ENCODE peak calls at places on chromosomes 16 and 17, in six cellular contexts. One of them, this sample, is unnamed. For H3K4me1 and H3K36me3, the result is how much of the 10 kb centered on the place peaks cover.

GRCh38 chr17:43714338-43715149 is 44.0 kb downstream of the SOST start:
- DNase-seq in tibial artery: no peak
- DNase-seq in transverse colon: no peak
- DNase-seq in CD4-positive, alpha-beta memory T cell: no peak
- DNase-seq in cardiac muscle cell: no peak
- DNase-seq in DND-41: no peak
- DNase-seq in this sample: no peak

GRCh38 chr17:8275421-8276290 is 12.8 kb upstream of the RANGRF start:
- DNase-seq in tibial artery: no peak
- DNase-seq in transverse colon: no peak
- DNase-seq in CD4-positive, alpha-beta memory T cell: no peak
- DNase-seq in cardiac muscle cell: no peak
- DNase-seq in DND-41: no peak
- DNase-seq in this sample: no peak

GRCh38 chr16:78303946-78304345 is 204.5 kb downstream of the WWOX start:
- DNase-seq in tibial artery: no peak
- DNase-seq in transverse colon: no peak
- DNase-seq in CD4-positive, alpha-beta memory T cell: no peak
- DNase-seq in cardiac muscle cell: no peak
- DNase-seq in DND-41: no peak
- DNase-seq in this sample: no peak

GRCh38 chr16:64051826-64052225 is 1070.0 kb downstream of the CDH11 start:
- DNase-seq in tibial artery: no peak
- DNase-seq in transverse colon: no peak
- DNase-seq in CD4-positive, alpha-beta memory T cell: no peak
- DNase-seq in cardiac muscle cell: peak
- DNase-seq in DND-41: no peak
- DNase-seq in this sample: no peak

GRCh38 chr17:41178341-41178740 is 320 bp upstream of the KRTAP4-2 start:
- DNase-seq in tibial artery: no peak
- DNase-seq in transverse colon: no peak
- DNase-seq in CD4-positive, alpha-beta memory T cell: no peak
- DNase-seq in cardiac muscle cell: no peak
- DNase-seq in DND-41: no peak
- DNase-seq in this sample: no peak

GRCh38 chr17:63446981-63447687 is 1.0 kb upstream of the CYB561 start:
- DNase-seq in tibial artery: no peak
- DNase-seq in transverse colon: peak
- DNase-seq in CD4-positive, alpha-beta memory T cell: peak
- DNase-seq in cardiac muscle cell: no peak
- DNase-seq in DND-41: peak
- DNase-seq in this sample: peak

GRCh38 chr17:40070895-40071719 is 8.3 kb downstream of the THRA start:
- DNase-seq in tibial artery: peak
- DNase-seq in transverse colon: peak
- DNase-seq in CD4-positive, alpha-beta memory T cell: no peak
- DNase-seq in cardiac muscle cell: no peak
- DNase-seq in DND-41: no peak
- DNase-seq in this sample: no peak

GRCh38 chr17:42266918-42267766 is 9.0 kb downstream of the STAT5B start:
- DNase-seq in tibial artery: no peak
- DNase-seq in transverse colon: no peak
- DNase-seq in CD4-positive, alpha-beta memory T cell: peak
- DNase-seq in cardiac muscle cell: no peak
- DNase-seq in DND-41: no peak
- DNase-seq in this sample: no peak

GRCh38 chr17:8287651-8288335 is 677 bp upstream of the RANGRF start:
- DNase-seq in tibial artery: no peak
- DNase-seq in transverse colon: no peak
- DNase-seq in CD4-positive, alpha-beta memory T cell: no peak
- DNase-seq in cardiac muscle cell: no peak
- DNase-seq in DND-41: no peak
- DNase-seq in this sample: no peak

GRCh38 chr17:62648247-62648953 is 20.9 kb downstream of the MRC2 start:
- DNase-seq in tibial artery: peak
- DNase-seq in transverse colon: no peak
- DNase-seq in CD4-positive, alpha-beta memory T cell: no peak
- DNase-seq in cardiac muscle cell: no peak
- DNase-seq in DND-41: no peak
- DNase-seq in this sample: no peak

GRCh38 chr17:79001190-79002020 is 8.2 kb downstream of the CANT1 start:
- DNase-seq in tibial artery: peak
- DNase-seq in transverse colon: no peak
- DNase-seq in CD4-positive, alpha-beta memory T cell: no peak
- DNase-seq in cardiac muscle cell: no peak
- DNase-seq in DND-41: no peak
- DNase-seq in this sample: no peak

GRCh38 chr17:29059281-29059680 is 16.3 kb downstream of the PIPOX start:
- DNase-seq in tibial artery: no peak
- DNase-seq in transverse colon: no peak
- DNase-seq in CD4-positive, alpha-beta memory T cell: no peak
- DNase-seq in cardiac muscle cell: no peak
- DNase-seq in DND-41: no peak
- DNase-seq in this sample: no peak

GRCh38 chr16:65178151-65178550 is 56.3 kb upstream of the CDH11 start:
- DNase-seq in tibial artery: no peak
- DNase-seq in transverse colon: no peak
- DNase-seq in CD4-positive, alpha-beta memory T cell: no peak
- DNase-seq in cardiac muscle cell: no peak
- DNase-seq in DND-41: no peak
- DNase-seq in this sample: no peak

GRCh38 chr16:69057400-69058378 is 47.8 kb upstream of the HAS3 start:
- DNase-seq in tibial artery: no peak
- DNase-seq in transverse colon: no peak
- DNase-seq in CD4-positive, alpha-beta memory T cell: no peak
- DNase-seq in cardiac muscle cell: no peak
- DNase-seq in DND-41: no peak
- DNase-seq in this sample: no peak

GRCh38 chr16:50276128-50276444 is 9.7 kb downstream of the ADCY7 start:
- DNase-seq in tibial artery: no peak
- DNase-seq in transverse colon: no peak
- DNase-seq in CD4-positive, alpha-beta memory T cell: peak
- DNase-seq in cardiac muscle cell: no peak
- DNase-seq in DND-41: no peak
- DNase-seq in this sample: no peak

GRCh38 chr17:273994-274832 is 78.4 kb downstream of the RPH3AL start:
- DNase-seq in tibial artery: peak
- DNase-seq in transverse colon: no peak
- DNase-seq in CD4-positive, alpha-beta memory T cell: no peak
- DNase-seq in cardiac muscle cell: no peak
- DNase-seq in DND-41: no peak
- DNase-seq in this sample: no peak

GRCh38 chr16:68074850-68075249 is 10.3 kb upstream of the NFATC3 start:
- DNase-seq in tibial artery: no peak
- DNase-seq in transverse colon: peak
- DNase-seq in CD4-positive, alpha-beta memory T cell: peak
- DNase-seq in cardiac muscle cell: no peak
- DNase-seq in DND-41: peak
- DNase-seq in this sample: no peak

GRCh38 chr16:86709103-86709502 is 130.8 kb downstream of the FOXL1 start:
- DNase-seq in tibial artery: no peak
- DNase-seq in transverse colon: no peak
- DNase-seq in CD4-positive, alpha-beta memory T cell: no peak
- DNase-seq in cardiac muscle cell: no peak
- DNase-seq in DND-41: no peak
- DNase-seq in this sample: no peak

GRCh38 chr16:20073203-20074088 is at the start of gene GPR139:
- DNase-seq in tibial artery: no peak
- DNase-seq in transverse colon: no peak
- DNase-seq in CD4-positive, alpha-beta memory T cell: no peak
- DNase-seq in cardiac muscle cell: peak
- DNase-seq in DND-41: no peak
- DNase-seq in this sample: no peak

GRCh38 chr16:55478827-55479559 is at the start of gene MMP2:
- DNase-seq in tibial artery: peak
- DNase-seq in transverse colon: peak
- DNase-seq in CD4-positive, alpha-beta memory T cell: no peak
- DNase-seq in cardiac muscle cell: peak
- DNase-seq in DND-41: no peak
- DNase-seq in this sample: no peak

GRCh38 chr17:10022416-10022815 is 117.3 kb upstream of the RCVRN start:
- DNase-seq in tibial artery: no peak
- DNase-seq in transverse colon: no peak
- DNase-seq in CD4-positive, alpha-beta memory T cell: no peak
- DNase-seq in cardiac muscle cell: no peak
- DNase-seq in DND-41: no peak
- DNase-seq in this sample: no peak

GRCh38 chr17:27466376-27466747 is 10.1 kb downstream of the KSR1 start:
- DNase-seq in tibial artery: no peak
- DNase-seq in transverse colon: no peak
- DNase-seq in CD4-positive, alpha-beta memory T cell: no peak
- DNase-seq in cardiac muscle cell: no peak
- DNase-seq in DND-41: no peak
- DNase-seq in this sample: no peak

GRCh38 chr17:55430531-55431228 is 9.0 kb upstream of the MMD start:
- DNase-seq in tibial artery: no peak
- DNase-seq in transverse colon: no peak
- DNase-seq in CD4-positive, alpha-beta memory T cell: no peak
- DNase-seq in cardiac muscle cell: peak
- DNase-seq in DND-41: no peak
- DNase-seq in this sample: no peak

GRCh38 chr16:10675861-10676260 is 18.9 kb downstream of the TEKT5 start:
- DNase-seq in tibial artery: peak
- DNase-seq in transverse colon: no peak
- DNase-seq in CD4-positive, alpha-beta memory T cell: no peak
- DNase-seq in cardiac muscle cell: no peak
- DNase-seq in DND-41: no peak
- DNase-seq in this sample: no peak

GRCh38 chr16:69479806-69480205 is 55.4 kb downstream of the CYB5B start:
- DNase-seq in tibial artery: no peak
- DNase-seq in transverse colon: no peak
- DNase-seq in CD4-positive, alpha-beta memory T cell: no peak
- DNase-seq in cardiac muscle cell: no peak
- DNase-seq in DND-41: no peak
- DNase-seq in this sample: no peak

GRCh38 chr17:82356845-82357355 is 2.1 kb upstream of the TEX19 start:
- DNase-seq in tibial artery: no peak
- DNase-seq in transverse colon: peak
- DNase-seq in CD4-positive, alpha-beta memory T cell: no peak
- DNase-seq in cardiac muscle cell: peak
- DNase-seq in DND-41: no peak
- DNase-seq in this sample: no peak

GRCh38 chr16:80932725-80933124 is 74.0 kb downstream of the CMC2 start:
- DNase-seq in tibial artery: peak
- DNase-seq in transverse colon: peak
- DNase-seq in CD4-positive, alpha-beta memory T cell: no peak
- DNase-seq in cardiac muscle cell: no peak
- DNase-seq in DND-41: no peak
- DNase-seq in this sample: no peak

GRCh38 chr16:89084814-89085612 is 8.6 kb upstream of the ACSF3 start:
- DNase-seq in tibial artery: no peak
- DNase-seq in transverse colon: no peak
- DNase-seq in CD4-positive, alpha-beta memory T cell: peak
- DNase-seq in cardiac muscle cell: no peak
- DNase-seq in DND-41: no peak
- DNase-seq in this sample: no peak

GRCh38 chr17:29789186-29790170 is 140.6 kb downstream of the SSH2 start:
- DNase-seq in tibial artery: no peak
- DNase-seq in transverse colon: no peak
- DNase-seq in CD4-positive, alpha-beta memory T cell: no peak
- DNase-seq in cardiac muscle cell: no peak
- DNase-seq in DND-41: no peak
- DNase-seq in this sample: no peak

GRCh38 chr17:35603674-35604073 is 16.6 kb downstream of the AP2B1 start:
- DNase-seq in tibial artery: no peak
- DNase-seq in transverse colon: no peak
- DNase-seq in CD4-positive, alpha-beta memory T cell: no peak
- DNase-seq in cardiac muscle cell: no peak
- DNase-seq in DND-41: no peak
- DNase-seq in this sample: no peak
- H3K4me1 ChIP-seq in tibial artery: under half
- H3K4me1 ChIP-seq in transverse colon: under half
- H3K4me1 ChIP-seq in CD4-positive, alpha-beta memory T cell: under half
- H3K4me1 ChIP-seq in cardiac muscle cell: under half
- H3K4me1 ChIP-seq in DND-41: under half
- H3K4me1 ChIP-seq in this sample: under half

GRCh38 chr17:57276621-57277020 is 20.3 kb downstream of the MSI2 start:
- DNase-seq in tibial artery: no peak
- DNase-seq in transverse colon: no peak
- DNase-seq in CD4-positive, alpha-beta memory T cell: no peak
- DNase-seq in cardiac muscle cell: no peak
- DNase-seq in DND-41: no peak
- DNase-seq in this sample: no peak

GRCh38 chr17:57277923-57278604 is 21.7 kb downstream of the MSI2 start:
- DNase-seq in tibial artery: no peak
- DNase-seq in transverse colon: no peak
- DNase-seq in CD4-positive, alpha-beta memory T cell: no peak
- DNase-seq in cardiac muscle cell: no peak
- DNase-seq in DND-41: peak
- DNase-seq in this sample: no peak

GRCh38 chr17:57278740-57279387 is 22.5 kb downstream of the MSI2 start:
- DNase-seq in tibial artery: no peak
- DNase-seq in transverse colon: no peak
- DNase-seq in CD4-positive, alpha-beta memory T cell: no peak
- DNase-seq in cardiac muscle cell: no peak
- DNase-seq in DND-41: no peak
- DNase-seq in this sample: no peak

GRCh38 chr17:57281887-57282653 is 25.7 kb downstream of the MSI2 start:
- DNase-seq in tibial artery: no peak
- DNase-seq in transverse colon: no peak
- DNase-seq in CD4-positive, alpha-beta memory T cell: peak
- DNase-seq in cardiac muscle cell: no peak
- DNase-seq in DND-41: peak
- DNase-seq in this sample: peak

GRCh38 chr17:57279432-57279831 is 23.1 kb downstream of the MSI2 start:
- DNase-seq in tibial artery: no peak
- DNase-seq in transverse colon: no peak
- DNase-seq in CD4-positive, alpha-beta memory T cell: no peak
- DNase-seq in cardiac muscle cell: no peak
- DNase-seq in DND-41: no peak
- DNase-seq in this sample: no peak
- H3K27ac ChIP-seq in tibial artery: no peak
- H3K27ac ChIP-seq in transverse colon: no peak
- H3K27ac ChIP-seq in CD4-positive, alpha-beta memory T cell: no peak
- H3K27ac ChIP-seq in cardiac muscle cell: no peak
- H3K27ac ChIP-seq in DND-41: peak
- H3K27ac ChIP-seq in this sample: no peak

GRCh38 chr16:75389096-75389692 is 44.1 kb downstream of the CFDP1 start:
- DNase-seq in tibial artery: no peak
- DNase-seq in transverse colon: no peak
- DNase-seq in CD4-positive, alpha-beta memory T cell: no peak
- DNase-seq in cardiac muscle cell: no peak
- DNase-seq in DND-41: no peak
- DNase-seq in this sample: no peak
- H3K36me3 ChIP-seq in tibial artery: under half
- H3K36me3 ChIP-seq in transverse colon: under half
- H3K36me3 ChIP-seq in CD4-positive, alpha-beta memory T cell: under half
- H3K36me3 ChIP-seq in cardiac muscle cell: under half
- H3K36me3 ChIP-seq in DND-41: half or more
- H3K36me3 ChIP-seq in this sample: under half

GRCh38 chr17:46121165-46121764 is 72.0 kb downstream of the KANSL1 start:
- DNase-seq in tibial artery: no peak
- DNase-seq in transverse colon: no peak
- DNase-seq in CD4-positive, alpha-beta memory T cell: no peak
- DNase-seq in cardiac muscle cell: no peak
- DNase-seq in DND-41: no peak
- DNase-seq in this sample: no peak
- H3K4me1 ChIP-seq in tibial artery: half or more
- H3K4me1 ChIP-seq in transverse colon: under half
- H3K4me1 ChIP-seq in CD4-positive, alpha-beta memory T cell: half or more
- H3K4me1 ChIP-seq in cardiac muscle cell: half or more
- H3K4me1 ChIP-seq in DND-41: under half
- H3K4me1 ChIP-seq in this sample: half or more